ENCODE peak calls at places on chromosomes 12 and 14, in nine cellular contexts. Y is CD4-positive, alpha-beta T cell; H is T-cell; A is heart right ventricle; K is iris pigment epithelial cell; S is stimulated activated CD4-positive, alpha-beta T cell treated with anti-CD3 and anti-CD28 coated beads, TNF-alpha, amount 100 ng/mL, for 4 hours; F is RCC 7860; R is Calu3; C is NCI-H1417 treated with DMSO at 0.1 percent for 48 hours. I is an unnamed sample.

GRCh38 chr14:105899071-105899641 is 372.8 kb downstream of the TMEM121 start:
- DNase-seq in Y (no peak), H (no peak), A (peak; percentile 2), K (no peak), S (no peak), F (no peak), R (no peak), C (no peak), I (no peak)

GRCh38 chr14:102092806-102093205 is 6.0 kb upstream of the HSP90AA1 start:
- DNase-seq in Y (no peak), H (no peak), A (no peak), K (no peak), S (no peak), F (no peak), R (no peak), C (no peak), I (no peak)

GRCh38 chr12:57110189-57111045 is 745 bp downstream of the STAT6 start:
- DNase-seq in Y (peak; percentile 39), H (peak; percentile 73), A (peak; percentile 68), K (peak; percentile 62), S (peak; percentile 60), F (peak; percentile 53), R (peak; percentile 76), C (no peak), I (peak; percentile 50)

GRCh38 chr12:26810330-26810729 is 22.7 kb downstream of the ITPR2 start:
- DNase-seq in Y (no peak), H (no peak), A (peak; percentile 63), K (peak; percentile 80), S (no peak), F (no peak), R (no peak), C (no peak), I (no peak)

GRCh38 chr14:104214411-104214810 is 76.0 kb downstream of the KIF26A start:
- DNase-seq in Y (no peak), H (no peak), A (no peak), K (no peak), S (no peak), F (no peak), R (no peak), C (no peak), I (peak; percentile 61)

GRCh38 chr14:93128785-93129459 is 13.2 kb upstream of the ITPK1 start:
- DNase-seq in Y (no peak), H (no peak), A (no peak), K (no peak), S (no peak), F (no peak), R (no peak), C (no peak), I (no peak)

GRCh38 chr14:59126714-59127436 is 61.6 kb upstream of the DAAM1 start:
- DNase-seq in Y (peak; percentile 8), H (no peak), A (peak; percentile 32), K (peak; percentile 59), S (no peak), F (peak; percentile 35), R (peak; percentile 26), C (no peak), I (peak; percentile 66)

GRCh38 chr12:95908573-95908972 is 33.8 kb downstream of the CCDC38 start:
- DNase-seq in Y (no peak), H (no peak), A (no peak), K (peak; percentile 54), S (no peak), F (no peak), R (no peak), C (no peak), I (no peak)

GRCh38 chr14:100416921-100417451 is 93.8 kb downstream of the SLC25A47 start:
- DNase-seq in Y (no peak), H (no peak), A (no peak), K (peak; percentile 44), S (no peak), F (peak; percentile 49), R (no peak), C (no peak), I (no peak)

GRCh38 chr12:120369476-120370342 is 745 bp upstream of the MSI1 start:
- DNase-seq in Y (no peak), H (no peak), A (no peak), K (no peak), S (no peak), F (no peak), R (no peak), C (no peak), I (no peak)

GRCh38 chr14:93132472-93133065 is 16.8 kb upstream of the ITPK1 start:
- DNase-seq in Y (no peak), H (peak; percentile 11), A (peak; percentile 56), K (peak; percentile 56), S (no peak), F (no peak), R (peak; percentile 41), C (no peak), I (peak; percentile 66)

GRCh38 chr12:125340791-125341190 is 275.6 kb downstream of the AACS start:
- DNase-seq in Y (no peak), H (no peak), A (peak; percentile 50), K (peak; percentile 64), S (no peak), F (peak; percentile 22), R (peak; percentile 8), C (no peak), I (peak; percentile 19)

GRCh38 chr12:13573698-13574321 is 377.3 kb downstream of the EMP1 start:
- DNase-seq in Y (no peak), H (no peak), A (no peak), K (peak; percentile 78), S (no peak), F (peak; percentile 17), R (peak; percentile 7), C (no peak), I (peak; percentile 26)

GRCh38 chr12:40224439-40225291 is at the start of gene LRRK2:
- DNase-seq in Y (peak; percentile 10), H (peak; percentile 27), A (peak; percentile 86), K (peak; percentile 78), S (no peak), F (peak; percentile 14), R (peak; percentile 36), C (no peak), I (peak; percentile 23)

GRCh38 chr12:119676022-119676421 is 8.1 kb downstream of the PRKAB1 start:
- DNase-seq in Y (no peak), H (no peak), A (no peak), K (no peak), S (no peak), F (no peak), R (no peak), C (no peak), I (no peak)

GRCh38 chr12:49304161-49304560 is 9.2 kb downstream of the PRPH start:
- DNase-seq in Y (no peak), H (no peak), A (no peak), K (peak; percentile 34), S (no peak), F (no peak), R (no peak), C (no peak), I (no peak)

GRCh38 chr14:95163666-95164065 is 6.3 kb upstream of the DICER1 start:
- DNase-seq in Y (no peak), H (no peak), A (no peak), K (no peak), S (no peak), F (no peak), R (no peak), C (no peak), I (peak; percentile 81)

GRCh38 chr12:28874758-28875157 is 274.3 kb upstream of the FAR2 start:
- DNase-seq in Y (no peak), H (no peak), A (no peak), K (no peak), S (no peak), F (no peak), R (no peak), C (no peak), I (no peak)

GRCh38 chr12:97536353-97536752 is 73.7 kb downstream of the RMST start:
- DNase-seq in Y (no peak), H (no peak), A (no peak), K (no peak), S (no peak), F (no peak), R (no peak), C (no peak), I (no peak)

GRCh38 chr12:57069522-57069921 is 9.1 kb downstream of the NEMP1 start:
- DNase-seq in Y (peak; percentile 51), H (peak; percentile 46), A (peak; percentile 76), K (peak; percentile 87), S (no peak), F (peak; percentile 51), R (peak; percentile 68), C (no peak), I (peak; percentile 82)

GRCh38 chr12:52121848-52122838 is 42.6 kb downstream of the SMIM41 start:
- DNase-seq in Y (peak; percentile 62), H (peak; percentile 61), A (peak; percentile 65), K (peak; percentile 46), S (peak; percentile 53), F (peak; percentile 5), R (peak; percentile 65), C (no peak), I (peak; percentile 52)

GRCh38 chr12:42557586-42558172 is 31.9 kb downstream of the PRICKLE1 start:
- DNase-seq in Y (no peak), H (no peak), A (peak; percentile 26), K (no peak), S (no peak), F (no peak), R (no peak), C (no peak), I (no peak)

GRCh38 chr12:124829008-124829707 is 34.5 kb downstream of the SCARB1 start:
- DNase-seq in Y (no peak), H (no peak), A (no peak), K (peak; percentile 98), S (no peak), F (peak; percentile 89), R (peak; percentile 60), C (no peak), I (peak; percentile 70)

GRCh38 chr12:76713130-76713529 is 50.8 kb upstream of the ZDHHC17 start:
- DNase-seq in Y (no peak), H (no peak), A (no peak), K (peak; percentile 68), S (no peak), F (no peak), R (no peak), C (no peak), I (no peak)

GRCh38 chr14:69475194-69475818 is 9.2 kb upstream of the PLEKHD1 start:
- DNase-seq in Y (no peak), H (no peak), A (no peak), K (peak; percentile 25), S (no peak), F (no peak), R (peak; percentile 48), C (no peak), I (peak; percentile 16)

GRCh38 chr12:67014642-67015041 is 254.5 kb upstream of the CAND1 start:
- DNase-seq in Y (no peak), H (no peak), A (no peak), K (no peak), S (no peak), F (no peak), R (no peak), C (no peak), I (no peak)

GRCh38 chr12:52081263-52081733 is 1.8 kb downstream of the SMIM41 start:
- DNase-seq in Y (no peak), H (no peak), A (no peak), K (no peak), S (no peak), F (no peak), R (no peak), C (peak; percentile 41), I (no peak)

GRCh38 chr14:87686736-87687135 is 306.2 kb downstream of the GALC start:
- DNase-seq in Y (no peak), H (no peak), A (no peak), K (no peak), S (no peak), F (no peak), R (no peak), C (no peak), I (no peak)

GRCh38 chr12:40017488-40017887 is 88.4 kb downstream of the SLC2A13 start:
- DNase-seq in Y (no peak), H (no peak), A (no peak), K (no peak), S (no peak), F (no peak), R (no peak), C (no peak), I (no peak)

GRCh38 chr14:100342195-100342594 is 19.1 kb downstream of the SLC25A47 start:
- DNase-seq in Y (no peak), H (no peak), A (no peak), K (no peak), S (no peak), F (no peak), R (no peak), C (no peak), I (no peak)

GRCh38 chr12:112987561-112987960 is 9.2 kb downstream of the OAS2 start:
- DNase-seq in Y (no peak), H (no peak), A (no peak), K (no peak), S (no peak), F (no peak), R (no peak), C (no peak), I (no peak)

I was measured in small intestine.